ENCODE peak calls at places on chromosomes 6 and 20, in four cellular contexts. O, Q, W and E are unnamed samples.

GRCh38 chr6:130859161-130859867 is 32.1 kb downstream of the SMLR1 start:
- DNase-seq in O (no peak), Q (no peak), W (no peak), E (no peak)

GRCh38 chr20:59939052-59939878 is 840 bp downstream of the PPP1R3D start:
- DNase-seq in O (no peak), Q (no peak), W (no peak), E (no peak)

GRCh38 chr20:30168025-30168799 is 1089.3 kb upstream of the DEFB115 start:
- DNase-seq in O (no peak), Q (no peak), W (no peak), E (no peak)

GRCh38 chr6:34383171-34383631 is 9.3 kb downstream of the NUDT3 start:
- DNase-seq in O (peak; percentile 26), Q (no peak), W (no peak), E (no peak)

GRCh38 chr6:142915129-142915697 is 29.8 kb downstream of the HIVEP2 start:
- DNase-seq in O (no peak), Q (no peak), W (no peak), E (no peak)

GRCh38 chr20:45405566-45406259 is 2.4 kb upstream of the DBNDD2 start:
- DNase-seq in O (no peak), Q (peak; percentile 51), W (no peak), E (no peak)

GRCh38 chr6:2542858-2543218 is 207.9 kb downstream of the MYLK4 start:
- DNase-seq in O (peak; percentile 77), Q (peak; percentile 45), W (peak; percentile 64), E (no peak)

GRCh38 chr6:2817778-2818443 is 23.8 kb downstream of the SERPINB1 start:
- DNase-seq in O (no peak), Q (no peak), W (no peak), E (no peak)

GRCh38 chr6:13447949-13448724 is 39.3 kb downstream of the GFOD1 start:
- DNase-seq in O (no peak), Q (no peak), W (no peak), E (no peak)

GRCh38 chr6:13711384-13711725 is 280 bp downstream of the RANBP9 start:
- DNase-seq in O (no peak), Q (no peak), W (no peak), E (no peak)

GRCh38 chr6:90080876-90081464 is 186.7 kb downstream of the GJA10 start:
- DNase-seq in O (no peak), Q (no peak), W (peak; percentile 15), E (no peak)

GRCh38 chr6:46347669-46348068 is 143.6 kb downstream of the RCAN2 start:
- DNase-seq in O (no peak), Q (no peak), W (peak; percentile 4), E (no peak)

GRCh38 chr6:154543638-154544037 is 33.2 kb upstream of the CNKSR3 start:
- DNase-seq in O (no peak), Q (no peak), W (no peak), E (no peak)

GRCh38 chr20:17480696-17481095 is 50.5 kb downstream of the BFSP1 start:
- DNase-seq in O (no peak), Q (no peak), W (no peak), E (no peak)

GRCh38 chr20:4150095-4150492 is 134.7 kb upstream of the RNF24 start:
- DNase-seq in O (no peak), Q (no peak), W (no peak), E (peak; percentile 71)

GRCh38 chr6:168115748-168116445 is 36.9 kb upstream of the FRMD1 start:
- DNase-seq in O (no peak), Q (no peak), W (no peak), E (no peak)

GRCh38 chr6:25012657-25013056 is 76.9 kb upstream of the RIPOR2 start:
- DNase-seq in O (no peak), Q (no peak), W (no peak), E (no peak)

GRCh38 chr6:150721411-150722266 is 122.0 kb downstream of the PLEKHG1 start:
- DNase-seq in O (no peak), Q (no peak), W (no peak), E (no peak)

GRCh38 chr6:121884056-121884455 is 448.6 kb downstream of the GJA1 start:
- DNase-seq in O (no peak), Q (no peak), W (no peak), E (no peak)

GRCh38 chr6:75208564-75209431 is 2.9 kb upstream of the COL12A1 start:
- DNase-seq in O (peak; percentile 58), Q (peak; percentile 70), W (peak; percentile 23), E (peak; percentile 49)

GRCh38 chr20:4344660-4345059 is 329.3 kb upstream of the RNF24 start:
- DNase-seq in O (no peak), Q (no peak), W (no peak), E (no peak)

GRCh38 chr6:5208039-5208438 is 52.7 kb downstream of the LYRM4 start:
- DNase-seq in O (no peak), Q (no peak), W (no peak), E (no peak)

GRCh38 chr6:2360126-2360525 is 114.7 kb upstream of the GMDS start:
- DNase-seq in O (no peak), Q (no peak), W (no peak), E (no peak)

GRCh38 chr20:2353231-2353630 is 27.5 kb upstream of the TGM6 start:
- DNase-seq in O (no peak), Q (no peak), W (no peak), E (no peak)

GRCh38 chr20:10023911-10024310 is 10.9 kb upstream of the ANKEF1 start:
- DNase-seq in O (no peak), Q (no peak), W (no peak), E (no peak)

DNA sequence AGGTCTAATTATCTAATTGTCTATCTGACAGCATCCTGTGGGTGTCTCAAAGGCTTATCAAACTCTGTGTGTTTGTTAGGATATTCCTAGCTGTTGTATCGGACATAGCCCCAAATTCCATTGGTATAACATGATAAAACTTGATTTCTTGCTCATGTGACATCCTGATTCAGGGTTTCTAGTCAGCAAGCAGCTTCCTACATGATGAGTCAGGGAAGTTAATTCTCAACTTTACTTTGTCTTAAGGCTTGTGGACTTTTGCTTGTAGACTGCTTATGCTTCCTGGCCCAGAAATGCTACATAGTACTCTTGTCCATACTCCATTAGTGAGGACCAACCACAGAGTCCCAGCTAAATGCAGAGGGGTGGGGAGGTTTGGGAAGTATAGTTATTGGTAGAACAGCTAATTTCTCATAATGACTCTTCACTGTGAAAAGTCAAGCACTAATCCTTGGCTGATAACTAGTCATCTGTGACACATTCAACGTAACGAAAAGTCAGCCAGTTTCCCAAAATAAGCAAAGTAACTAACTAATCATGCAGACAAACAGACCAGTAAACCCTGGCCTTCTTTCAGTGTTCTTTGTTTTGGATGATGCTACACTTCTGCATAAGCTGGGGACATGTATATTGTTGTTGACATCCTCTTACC is 25.8 kb downstream of the NKAIN2 start:
- DNase-seq in O (no peak), Q (no peak), W (no peak), E (peak; percentile 0)
- TF ChIP-seq CHD4 in O (no peak), Q (no peak), W (no peak), E (no peak)

DNA sequence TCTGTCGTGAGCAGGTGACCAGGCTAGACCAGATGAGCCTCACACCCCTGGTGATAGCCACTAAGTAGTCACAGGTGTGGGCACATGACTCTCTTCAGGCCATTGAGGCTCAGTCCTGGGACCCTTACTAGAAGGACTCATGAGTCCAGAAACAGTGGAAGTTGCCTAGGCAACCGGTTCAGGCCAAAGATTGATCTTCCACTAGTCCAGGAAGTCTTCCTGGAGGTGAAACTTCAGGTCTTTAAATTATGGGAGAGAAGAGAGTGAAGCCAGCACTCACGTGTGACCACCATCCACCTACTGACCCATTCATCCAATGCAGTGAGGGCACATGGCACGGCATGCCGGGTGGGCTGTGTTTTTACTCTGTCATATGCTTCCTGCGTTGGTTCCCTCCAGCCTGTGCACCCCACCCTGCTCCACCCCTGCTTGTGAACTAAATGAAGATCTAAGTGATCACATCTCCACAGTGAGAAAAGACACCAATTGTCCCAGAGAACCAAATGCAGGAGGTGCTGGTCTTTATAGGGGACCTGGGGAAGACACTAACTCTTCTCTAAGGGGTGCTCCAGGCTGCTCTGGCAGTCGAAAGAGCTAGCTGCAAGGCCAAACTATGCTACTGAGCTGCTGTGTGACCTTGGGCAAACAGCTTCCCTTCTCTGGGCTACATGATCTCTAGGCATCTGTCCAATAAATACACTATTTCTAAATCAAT is 12.5 kb upstream of the STX16 start:
- DNase-seq in O (no peak), Q (no peak), W (no peak), E (no peak)
- TF ChIP-seq CHD4 in O (no peak), Q (no peak), W (no peak), E (no peak)

GRCh38 chr6:83403191-83403590 is 27.7 kb downstream of the ME1 start:
- DNase-seq in O (no peak), Q (no peak), W (no peak), E (no peak)
- TF ChIP-seq CHD4 in O (no peak), Q (no peak), W (no peak), E (no peak)

DNA sequence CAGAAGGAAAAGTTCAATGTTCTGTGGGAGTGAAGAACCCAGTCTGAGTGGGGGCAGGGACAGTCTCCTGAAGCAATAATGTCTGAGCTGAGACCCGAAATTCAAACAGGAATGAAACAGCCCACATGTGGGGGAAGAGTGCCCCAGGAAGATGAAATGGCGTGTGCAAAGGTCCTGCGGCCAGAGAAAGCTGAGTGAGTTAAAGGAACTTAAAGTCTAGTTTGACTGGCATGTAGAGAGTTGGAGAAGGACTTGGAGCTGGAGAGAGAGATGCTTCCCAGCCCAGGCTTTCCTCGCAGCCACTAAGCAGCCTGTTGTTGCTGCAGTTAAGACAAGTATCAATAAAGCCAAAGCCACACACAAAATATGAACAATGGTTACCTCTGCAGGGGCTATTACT is 38.0 kb upstream of the MDGA1 start:
- DNase-seq in O (no peak), Q (no peak), W (no peak), E (no peak)
- TF ChIP-seq CHD4 in O (no peak), Q (no peak), W (no peak), E (no peak)

GRCh38 chr6:80366721-80367120 is 260.2 kb downstream of the BCKDHB start:
- DNase-seq in O (no peak), Q (no peak), W (no peak), E (no peak)
- TF ChIP-seq CHD4 in O (no peak), Q (no peak), W (no peak), E (no peak)

DNA sequence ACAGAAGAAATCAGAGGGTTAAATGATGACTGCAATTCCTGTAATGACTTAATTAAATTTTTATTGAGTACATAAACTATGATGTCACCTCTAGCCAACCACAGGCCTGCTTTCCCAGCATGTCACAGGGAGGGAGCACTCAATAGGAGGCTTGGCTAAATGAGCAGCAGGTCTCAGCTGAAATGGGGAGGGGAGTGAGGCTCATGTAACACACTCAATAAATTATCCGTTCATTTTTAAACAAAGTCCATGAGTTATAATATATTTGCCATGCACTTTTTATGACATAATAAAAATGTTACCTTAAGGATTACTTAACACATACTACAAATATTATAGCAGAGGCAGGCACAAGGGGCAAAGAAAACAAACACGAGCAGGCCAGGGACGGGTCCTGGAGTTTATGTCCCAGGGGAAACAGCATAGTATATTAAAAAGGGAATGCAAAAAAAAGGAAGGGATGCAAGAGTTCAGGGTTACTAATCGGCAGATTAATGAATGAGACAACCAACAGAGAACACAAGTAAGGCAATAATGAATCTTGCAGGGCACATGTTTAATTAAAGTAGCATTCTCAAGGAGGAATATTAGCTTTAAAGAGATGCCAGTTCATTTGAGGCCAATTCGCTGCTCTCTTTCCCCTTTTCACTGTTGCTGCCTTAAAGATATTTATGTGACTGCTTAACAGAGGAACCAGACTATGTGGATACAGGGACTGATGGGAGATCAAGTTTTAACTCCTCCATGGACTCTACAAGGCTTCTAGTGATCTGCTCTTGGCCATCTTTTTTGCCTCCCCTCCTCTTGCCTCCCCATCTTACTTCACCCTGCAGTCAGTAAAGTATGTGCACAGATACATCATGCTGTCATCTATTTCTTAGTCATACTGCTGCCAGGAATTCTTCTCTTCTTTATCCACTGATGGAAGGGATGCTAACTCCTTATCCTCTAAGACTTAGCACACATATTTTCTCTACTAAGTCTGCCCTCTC is 27.3 kb upstream of the FAM83C start:
- DNase-seq in O (no peak), Q (peak; percentile 48), W (no peak), E (peak; percentile 52)
- TF ChIP-seq CHD4 in O (no peak), Q (no peak), W (no peak), E (no peak)